ENCODE peak calls at places on chromosomes 1 and 21, in six cellular contexts. R is iris pigment epithelial cell; D is fibroblast of lung; S is activated CD8-positive, alpha-beta memory T cell treated with anti-CD3 and anti-CD28 coated beads, Interleukin-2, amount 50 U/mL, for 48 hours; Y is GM20000; A is D341Med. E is an unnamed sample.

GRCh38 chr1:31099283-31100063 is 34.0 kb upstream of the PUM1 start:
- DNase-seq in R (no peak), D (no peak), S (no peak), Y (no peak), A (no peak), E (no peak)

GRCh38 chr1:244294825-244295224 is 156.9 kb downstream of the ADSS2 start:
- DNase-seq in R (no peak), D (no peak), S (no peak), Y (no peak), A (no peak), E (no peak)

GRCh38 chr1:42822833-42823392 is 5.7 kb upstream of the SVBP start:
- DNase-seq in R (peak; percentile 78), D (peak; percentile 60), S (no peak), Y (no peak), A (no peak), E (no peak)

GRCh38 chr1:245310605-245311531 is 156.1 kb downstream of the KIF26B start:
- DNase-seq in R (no peak), D (no peak), S (no peak), Y (peak; percentile 50), A (no peak), E (peak; percentile 64)

GRCh38 chr1:199550384-199551067 is 477.0 kb upstream of the NR5A2 start:
- DNase-seq in R (peak; percentile 37), D (peak; percentile 71), S (no peak), Y (no peak), A (no peak), E (no peak)

GRCh38 chr1:37038079-37038702 is 3.9 kb upstream of the GRIK3 start:
- DNase-seq in R (no peak), D (no peak), S (no peak), Y (no peak), A (peak; percentile 72), E (peak; percentile 68)

GRCh38 chr1:160672118-160672517 is 25.3 kb upstream of the SLAMF1 start:
- DNase-seq in R (no peak), D (no peak), S (no peak), Y (no peak), A (no peak), E (no peak)

GRCh38 chr1:206047271-206047670 is 5.7 kb upstream of the RHEX start:
- DNase-seq in R (no peak), D (no peak), S (no peak), Y (no peak), A (no peak), E (no peak)

GRCh38 chr1:87224209-87224608 is 104.5 kb upstream of the LMO4 start:
- DNase-seq in R (peak; percentile 100), D (peak; percentile 94), S (no peak), Y (no peak), A (no peak), E (no peak)

GRCh38 chr1:14647777-14648176 is 49.3 kb downstream of the KAZN start:
- DNase-seq in R (no peak), D (no peak), S (no peak), Y (no peak), A (no peak), E (no peak)

GRCh38 chr21:44862869-44863685 is 10.4 kb downstream of the PTTG1IP start:
- DNase-seq in R (no peak), D (no peak), S (no peak), Y (no peak), A (no peak), E (no peak)

GRCh38 chr21:44517175-44517899 is 22.7 kb downstream of the KRTAP10-1 start:
- DNase-seq in R (peak; percentile 27), D (peak; percentile 6), S (no peak), Y (no peak), A (no peak), E (no peak)

GRCh38 chr1:29683472-29683871 is 447.1 kb downstream of the PTPRU start:
- DNase-seq in R (no peak), D (no peak), S (peak; percentile 20), Y (no peak), A (peak; percentile 10), E (no peak)

GRCh38 chr1:68516066-68516465 is 19.2 kb upstream of the DEPDC1 start:
- DNase-seq in R (peak; percentile 8), D (peak; percentile 54), S (no peak), Y (no peak), A (no peak), E (no peak)

GRCh38 chr1:31548518-31548898 is 27.8 kb upstream of the TINAGL1 start:
- DNase-seq in R (no peak), D (no peak), S (no peak), Y (no peak), A (peak; percentile 37), E (no peak)

GRCh38 chr1:66521736-66522365 is 12.1 kb upstream of the SGIP1 start:
- DNase-seq in R (peak; percentile 92), D (peak; percentile 89), S (no peak), Y (no peak), A (no peak), E (no peak)

GRCh38 chr1:198889102-198889501 is 250.3 kb downstream of the PTPRC start:
- DNase-seq in R (no peak), D (no peak), S (no peak), Y (no peak), A (no peak), E (no peak)

GRCh38 chr1:54950361-54951163 is 29.9 kb upstream of the TMEM61 start:
- DNase-seq in R (peak; percentile 87), D (peak; percentile 91), S (peak; percentile 79), Y (peak; percentile 63), A (peak; percentile 77), E (peak; percentile 82)

GRCh38 chr1:203307690-203308126 is 2.4 kb downstream of the BTG2 start:
- DNase-seq in R (no peak), D (no peak), S (no peak), Y (no peak), A (no peak), E (no peak)

GRCh38 chr1:245441699-245442098 is 286.9 kb downstream of the KIF26B start:
- DNase-seq in R (peak; percentile 6), D (peak; percentile 17), S (no peak), Y (no peak), A (no peak), E (no peak)

GRCh38 chr1:27864264-27864895 is 8.0 kb upstream of the THEMIS2 start:
- DNase-seq in R (no peak), D (no peak), S (no peak), Y (peak; percentile 68), A (no peak), E (no peak)

GRCh38 chr1:165580931-165581871 is 37.4 kb downstream of the LRRC52 start:
- DNase-seq in R (peak; percentile 42), D (no peak), S (no peak), Y (no peak), A (no peak), E (no peak)

GRCh38 chr1:232786845-232787455 is 18.3 kb upstream of the MAP10 start:
- DNase-seq in R (no peak), D (no peak), S (no peak), Y (no peak), A (no peak), E (no peak)